ENCODE peak calls at places on chromosomes 12 and 14, in seven cellular contexts. V is lower leg skin; A is bronchial epithelial cell; J is activated B cell treated with CpG ODN at 0.5 μM for 24 hours; S is WTC11; T is CD8-positive, alpha-beta T cell; L is cardiac muscle cell. H is an unnamed sample.

GRCh38 chr12:109877504-109878246 is 2.7 kb downstream of the GLTP start:
- DNase-seq in S (no peak), T (no peak), A (no peak), J (no peak), L (no peak), V (no peak), H (no peak)

GRCh38 chr12:41919526-41920305 is 225.0 kb downstream of the GXYLT1 start:
- DNase-seq in V (no peak), J (no peak), L (no peak), A (no peak), T (no peak), S (no peak), H (no peak)

GRCh38 chr12:62484234-62484633 is 17.6 kb downstream of the MON2 start:
- DNase-seq in V (no peak), S (no peak), A (peak; percentile 20), J (no peak), L (no peak), T (no peak), H (no peak)

GRCh38 chr14:97058071-97058470 is 260.9 kb downstream of the VRK1 start:
- DNase-seq in J (no peak), S (no peak), T (no peak), L (no peak), A (no peak), V (no peak), H (no peak)

GRCh38 chr14:79483472-79483871 is 727.8 kb downstream of the DIO2 start:
- DNase-seq in J (no peak), A (peak; percentile 33), V (no peak), T (no peak), L (no peak), S (no peak), H (no peak)

GRCh38 chr12:124327362-124328043 is 32.6 kb downstream of the RFLNA start:
- DNase-seq in L (no peak), J (no peak), T (no peak), A (no peak), S (no peak), V (no peak), H (no peak)

GRCh38 chr14:105071942-105072341 is 6.7 kb upstream of the GPR132 start:
- DNase-seq in T (no peak), S (no peak), A (no peak), V (no peak), L (no peak), J (no peak), H (no peak)

GRCh38 chr12:51906452-51907082 is 737 bp upstream of the ACVRL1 start:
- DNase-seq in V (peak; percentile 90), L (no peak), T (no peak), S (no peak), A (no peak), J (no peak), H (no peak)

GRCh38 chr12:120142231-120142877 is 25.8 kb upstream of the RAB35 start:
- DNase-seq in S (no peak), V (no peak), J (no peak), L (no peak), A (no peak), T (no peak), H (no peak)

GRCh38 chr14:77296155-77296554 is 24.5 kb downstream of the POMT2 start:
- DNase-seq in V (no peak), A (no peak), S (no peak), J (no peak), L (no peak), T (no peak), H (no peak)

GRCh38 chr14:33908540-33909223 is 42.2 kb downstream of the EGLN3 start:
- DNase-seq in S (peak; percentile 26), A (no peak), T (no peak), L (no peak), J (no peak), V (no peak), H (no peak)

GRCh38 chr12:85405781-85406522 is 125.9 kb downstream of the ALX1 start:
- DNase-seq in J (no peak), L (no peak), V (no peak), A (no peak), S (no peak), T (no peak), H (no peak)

GRCh38 chr12:89883630-89884364 is 175.2 kb upstream of the ATP2B1 start:
- DNase-seq in A (no peak), J (no peak), V (no peak), T (no peak), S (no peak), L (no peak), H (no peak)

GRCh38 chr14:92581966-92582566 is 68.5 kb downstream of the RIN3 start:
- DNase-seq in J (no peak), V (no peak), L (no peak), S (no peak), A (no peak), T (no peak), H (no peak)

GRCh38 chr12:122965356-122965755 is 907 bp downstream of the ABCB9 start:
- DNase-seq in T (no peak), L (no peak), V (no peak), J (no peak), S (no peak), A (no peak), H (no peak)

GRCh38 chr12:109870648-109871047 is 9.7 kb downstream of the GLTP start:
- DNase-seq in J (no peak), V (no peak), L (no peak), T (no peak), S (no peak), A (peak; percentile 62), H (no peak)

GRCh38 chr14:56460469-56460868 is 119.1 kb upstream of the TMEM260 start:
- DNase-seq in T (no peak), S (no peak), L (no peak), V (no peak), A (no peak), J (no peak), H (no peak)

GRCh38 chr12:27566159-27566558 is 42.2 kb downstream of the PPFIBP1 start:
- DNase-seq in T (no peak), V (no peak), J (no peak), L (no peak), A (no peak), S (no peak), H (no peak)

GRCh38 chr12:79673334-79673733 is 17.4 kb downstream of the PAWR start:
- DNase-seq in T (no peak), A (peak; percentile 91), S (no peak), V (no peak), J (no peak), L (no peak), H (no peak)

GRCh38 chr12:3204716-3205617 is 127.8 kb downstream of the TSPAN9 start:
- DNase-seq in A (no peak), V (no peak), J (no peak), S (no peak), L (no peak), T (no peak), H (no peak)

GRCh38 chr12:3207174-3207573 is 130.0 kb downstream of the TSPAN9 start:
- DNase-seq in S (no peak), L (peak; percentile 73), A (no peak), T (no peak), V (no peak), J (no peak), H (no peak)

GRCh38 chr12:3205742-3206519 is 128.8 kb downstream of the TSPAN9 start:
- DNase-seq in A (peak; percentile 28), V (no peak), T (no peak), L (no peak), J (no peak), S (no peak), H (no peak)

GRCh38 chr12:3206536-3207072 is 129.4 kb downstream of the TSPAN9 start:
- DNase-seq in T (no peak), V (no peak), J (no peak), L (no peak), S (no peak), A (no peak), H (no peak)

DNA sequence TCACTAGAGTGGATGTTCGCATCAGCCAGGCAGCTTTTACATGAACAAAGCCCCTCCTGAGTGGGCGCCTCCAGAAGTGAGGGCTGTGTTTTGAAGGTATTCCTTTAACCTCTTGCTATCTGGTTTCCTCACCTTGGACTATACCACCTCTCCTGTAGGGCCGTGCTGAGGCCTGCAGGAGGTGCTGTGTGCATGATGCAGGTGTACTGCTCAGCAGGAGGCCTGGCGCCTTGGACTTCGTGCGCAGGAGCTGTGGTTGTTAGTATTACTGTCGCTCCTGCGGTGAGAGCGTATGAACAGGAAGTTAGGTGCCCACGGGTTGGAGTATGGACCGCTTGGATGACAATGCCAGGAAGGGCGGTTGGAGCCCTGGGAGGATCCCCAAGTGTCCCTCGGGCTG is 130.7 kb downstream of the TSPAN9 start:
- DNase-seq in J (no peak), V (no peak), L (peak; percentile 39), A (no peak), S (peak; percentile 81), T (no peak), H (no peak)
- TF ChIP-seq CTCF in J (no peak), V (no peak), L (peak; percentile 17), A (peak; percentile 42), S (peak; percentile 59), T (no peak), H (peak; percentile 33)

GRCh38 chr12:39122562-39123204 is 217.3 kb upstream of the CPNE8 start:
- DNase-seq in A (no peak), V (no peak), T (no peak), J (no peak), L (no peak), S (peak; percentile 69), H (no peak)
- TF ChIP-seq CTCF in A (no peak), V (no peak), T (no peak), J (no peak), L (no peak), S (no peak), H (no peak)

GRCh38 chr12:6225630-6226001 is 25.4 kb downstream of the CD9 start:
- DNase-seq in V (no peak), A (peak; percentile 62), S (no peak), L (no peak), J (no peak), T (no peak), H (no peak)

GRCh38 chr12:6224550-6224949 is 24.4 kb downstream of the CD9 start:
- DNase-seq in L (no peak), T (no peak), A (peak; percentile 75), V (peak; percentile 93), S (no peak), J (peak; percentile 22), H (no peak)

GRCh38 chr12:6228535-6229223 is 28.5 kb downstream of the CD9 start:
- DNase-seq in S (no peak), A (no peak), V (no peak), J (no peak), T (no peak), L (no peak), H (no peak)

GRCh38 chr12:6226002-6226700 is 26.0 kb downstream of the CD9 start:
- DNase-seq in V (no peak), J (no peak), A (peak; percentile 97), T (no peak), L (no peak), S (no peak), H (no peak)

DNA sequence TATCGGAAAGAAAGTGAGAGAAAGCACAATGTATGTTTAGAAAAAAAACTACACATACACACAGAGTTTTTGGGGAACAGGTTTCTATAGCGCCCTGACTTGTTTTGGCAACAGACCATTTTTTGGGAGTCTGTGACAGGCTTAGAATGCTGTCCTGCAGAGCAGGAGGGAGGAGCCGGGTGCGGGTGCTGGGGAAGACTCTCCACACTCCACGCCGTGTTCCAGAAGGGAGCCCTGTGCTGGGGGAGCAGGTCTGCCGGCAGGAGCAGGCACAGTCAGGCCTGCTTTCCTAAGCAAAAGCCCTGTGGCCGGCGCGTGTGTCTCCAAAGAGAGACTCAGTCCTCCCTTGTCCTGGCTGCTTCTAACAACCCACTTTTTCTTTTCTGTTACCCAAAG is 26.5 kb downstream of the CD9 start:
- DNase-seq in J (no peak), L (no peak), S (no peak), A (peak; percentile 44), V (no peak), T (no peak), H (no peak)
- TF ChIP-seq CTCF in J (no peak), L (no peak), S (no peak), A (no peak), V (no peak), T (no peak), H (no peak)

GRCh38 chr14:68659021-68659931 is 133.6 kb downstream of the ZFP36L1 start:
- DNase-seq in T (peak; percentile 39), A (no peak), V (peak; percentile 84), L (no peak), S (no peak), J (no peak), H (no peak)
- TF ChIP-seq CTCF in T (no peak), A (no peak), V (no peak), L (no peak), S (no peak), J (no peak), H (no peak)

H was measured in osteocyte.